ENCODE peak calls at places on chromosomes 11 and 22, in seven cellular contexts. One of them, this sample, is unnamed.

GRCh38 chr11:3213659-3214419 is 4.8 kb downstream of the MRGPRG start:
- DNase-seq in SK-N-SH: no peak
- DNase-seq in K562: peak
- DNase-seq in GM12878: no peak
- DNase-seq in H1: no peak
- DNase-seq in HCT116: no peak
- DNase-seq in HepG2: no peak
- DNase-seq in this sample: no peak

GRCh38 chr11:497565-498296 is 9.3 kb downstream of the RNH1 start:
- DNase-seq in SK-N-SH: no peak
- DNase-seq in K562: no peak
- DNase-seq in GM12878: no peak
- DNase-seq in H1: no peak
- DNase-seq in HCT116: no peak
- DNase-seq in HepG2: no peak
- DNase-seq in this sample: no peak

GRCh38 chr11:64787526-64788320 is 9.4 kb upstream of the SF1 start:
- DNase-seq in SK-N-SH: peak
- DNase-seq in K562: peak
- DNase-seq in GM12878: no peak
- DNase-seq in H1: peak
- DNase-seq in HCT116: no peak
- DNase-seq in HepG2: peak
- DNase-seq in this sample: peak

GRCh38 chr11:107576497-107577086 is 11.1 kb upstream of the ALKBH8 start:
- DNase-seq in SK-N-SH: peak
- DNase-seq in K562: peak
- DNase-seq in GM12878: no peak
- DNase-seq in H1: peak
- DNase-seq in HCT116: no peak
- DNase-seq in HepG2: peak
- DNase-seq in this sample: peak

GRCh38 chr11:60334005-60334620 is 7.1 kb downstream of the MS4A6E start:
- DNase-seq in SK-N-SH: peak
- DNase-seq in K562: peak
- DNase-seq in GM12878: no peak
- DNase-seq in H1: peak
- DNase-seq in HCT116: peak
- DNase-seq in HepG2: peak
- DNase-seq in this sample: peak

GRCh38 chr11:81655351-81655750 is 1078.3 kb downstream of the FAM181B start:
- DNase-seq in SK-N-SH: no peak
- DNase-seq in K562: no peak
- DNase-seq in GM12878: no peak
- DNase-seq in H1: no peak
- DNase-seq in HCT116: no peak
- DNase-seq in HepG2: no peak
- DNase-seq in this sample: no peak

GRCh38 chr11:112128483-112129121 is 35.3 kb downstream of the IL18 start:
- DNase-seq in SK-N-SH: peak
- DNase-seq in K562: peak
- DNase-seq in GM12878: no peak
- DNase-seq in H1: no peak
- DNase-seq in HCT116: peak
- DNase-seq in HepG2: no peak
- DNase-seq in this sample: peak

GRCh38 chr11:100863080-100863581 is 176.0 kb downstream of the ARHGAP42 start:
- DNase-seq in SK-N-SH: no peak
- DNase-seq in K562: peak
- DNase-seq in GM12878: peak
- DNase-seq in H1: no peak
- DNase-seq in HCT116: no peak
- DNase-seq in HepG2: no peak
- DNase-seq in this sample: no peak

GRCh38 chr22:50085211-50085999 is at the start of gene MLC1:
- DNase-seq in SK-N-SH: no peak
- DNase-seq in K562: peak
- DNase-seq in GM12878: no peak
- DNase-seq in H1: no peak
- DNase-seq in HCT116: no peak
- DNase-seq in HepG2: no peak
- DNase-seq in this sample: no peak

GRCh38 chr11:74005721-74006517 is 3.0 kb downstream of the UCP3 start:
- DNase-seq in SK-N-SH: peak
- DNase-seq in K562: no peak
- DNase-seq in GM12878: no peak
- DNase-seq in H1: no peak
- DNase-seq in HCT116: no peak
- DNase-seq in HepG2: no peak
- DNase-seq in this sample: no peak

GRCh38 chr11:26849009-26849408 is 127.1 kb upstream of the SLC5A12 start:
- DNase-seq in SK-N-SH: no peak
- DNase-seq in K562: no peak
- DNase-seq in GM12878: no peak
- DNase-seq in H1: no peak
- DNase-seq in HCT116: no peak
- DNase-seq in HepG2: no peak
- DNase-seq in this sample: no peak

GRCh38 chr11:111846063-111846462 is 25.3 kb downstream of the ALG9 start:
- DNase-seq in SK-N-SH: peak
- DNase-seq in K562: no peak
- DNase-seq in GM12878: no peak
- DNase-seq in H1: no peak
- DNase-seq in HCT116: no peak
- DNase-seq in HepG2: no peak
- DNase-seq in this sample: no peak

GRCh38 chr11:115083129-115083823 is 404.9 kb downstream of the NXPE2 start:
- DNase-seq in SK-N-SH: no peak
- DNase-seq in K562: no peak
- DNase-seq in GM12878: no peak
- DNase-seq in H1: no peak
- DNase-seq in HCT116: no peak
- DNase-seq in HepG2: no peak
- DNase-seq in this sample: peak

GRCh38 chr11:45285931-45286632 is at the start of gene SYT13:
- DNase-seq in SK-N-SH: peak
- DNase-seq in K562: no peak
- DNase-seq in GM12878: no peak
- DNase-seq in H1: peak
- DNase-seq in HCT116: no peak
- DNase-seq in HepG2: no peak
- DNase-seq in this sample: peak

GRCh38 chr11:1375161-1375954 is 14.4 kb upstream of the BRSK2 start:
- DNase-seq in SK-N-SH: peak
- DNase-seq in K562: no peak
- DNase-seq in GM12878: no peak
- DNase-seq in H1: no peak
- DNase-seq in HCT116: no peak
- DNase-seq in HepG2: no peak
- DNase-seq in this sample: no peak

GRCh38 chr11:125022551-125022950 is 40.6 kb upstream of the SLC37A2 start:
- DNase-seq in SK-N-SH: no peak
- DNase-seq in K562: no peak
- DNase-seq in GM12878: no peak
- DNase-seq in H1: no peak
- DNase-seq in HCT116: no peak
- DNase-seq in HepG2: no peak
- DNase-seq in this sample: no peak

GRCh38 chr11:132080121-132080520 is 709.7 kb downstream of the NTM start:
- DNase-seq in SK-N-SH: no peak
- DNase-seq in K562: no peak
- DNase-seq in GM12878: no peak
- DNase-seq in H1: no peak
- DNase-seq in HCT116: no peak
- DNase-seq in HepG2: no peak
- DNase-seq in this sample: no peak

GRCh38 chr11:128036556-128037093 is 550.7 kb downstream of the ETS1 start:
- DNase-seq in SK-N-SH: no peak
- DNase-seq in K562: no peak
- DNase-seq in GM12878: no peak
- DNase-seq in H1: no peak
- DNase-seq in HCT116: no peak
- DNase-seq in HepG2: no peak
- DNase-seq in this sample: no peak

GRCh38 chr22:42717197-42717967 is 3.3 kb downstream of the A4GALT start:
- DNase-seq in SK-N-SH: no peak
- DNase-seq in K562: peak
- DNase-seq in GM12878: no peak
- DNase-seq in H1: no peak
- DNase-seq in HCT116: no peak
- DNase-seq in HepG2: no peak
- DNase-seq in this sample: no peak

GRCh38 chr11:59429924-59430516 is 3.8 kb upstream of the OR5A2 start:
- DNase-seq in SK-N-SH: peak
- DNase-seq in K562: peak
- DNase-seq in GM12878: peak
- DNase-seq in H1: peak
- DNase-seq in HCT116: peak
- DNase-seq in HepG2: peak
- DNase-seq in this sample: peak

GRCh38 chr11:78299000-78299712 is 110.4 kb downstream of the USP35 start:
- DNase-seq in SK-N-SH: no peak
- DNase-seq in K562: no peak
- DNase-seq in GM12878: no peak
- DNase-seq in H1: no peak
- DNase-seq in HCT116: no peak
- DNase-seq in HepG2: no peak
- DNase-seq in this sample: no peak
- TF ChIP-seq JUND in SK-N-SH: no peak
- TF ChIP-seq JUND in K562: no peak
- TF ChIP-seq JUND in GM12878: no peak
- TF ChIP-seq JUND in H1: no peak
- TF ChIP-seq JUND in HCT116: no peak
- TF ChIP-seq JUND in HepG2: no peak
- TF ChIP-seq JUND in this sample: no peak

DNA sequence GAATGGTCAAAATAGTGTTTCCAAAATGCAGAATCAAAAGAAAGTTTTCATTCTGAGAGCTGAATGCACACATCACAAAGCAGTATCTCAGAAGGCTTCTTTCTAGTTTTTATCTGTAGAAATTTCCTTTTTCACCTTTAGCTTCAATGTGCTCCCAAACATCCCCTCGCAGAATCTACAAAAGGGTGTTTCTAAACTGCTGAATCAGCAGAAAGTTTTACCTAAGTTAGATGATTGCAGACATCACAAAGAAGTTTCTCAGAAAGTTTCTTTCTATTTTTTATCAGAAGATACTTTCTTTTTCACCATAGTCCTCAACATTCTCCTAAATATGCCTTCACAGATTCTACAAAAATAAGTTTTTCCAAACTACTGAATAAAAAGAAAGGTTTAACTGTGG is 239.8 kb downstream of the OR4A5 start:
- DNase-seq in SK-N-SH: no peak
- DNase-seq in K562: no peak
- DNase-seq in GM12878: no peak
- DNase-seq in H1: no peak
- DNase-seq in HCT116: no peak
- DNase-seq in HepG2: no peak
- DNase-seq in this sample: no peak
- TF ChIP-seq JUND in SK-N-SH: no peak
- TF ChIP-seq JUND in K562: no peak
- TF ChIP-seq JUND in GM12878: no peak
- TF ChIP-seq JUND in H1: no peak
- TF ChIP-seq JUND in HCT116: no peak
- TF ChIP-seq JUND in HepG2: no peak
- TF ChIP-seq JUND in this sample: no peak

DNA sequence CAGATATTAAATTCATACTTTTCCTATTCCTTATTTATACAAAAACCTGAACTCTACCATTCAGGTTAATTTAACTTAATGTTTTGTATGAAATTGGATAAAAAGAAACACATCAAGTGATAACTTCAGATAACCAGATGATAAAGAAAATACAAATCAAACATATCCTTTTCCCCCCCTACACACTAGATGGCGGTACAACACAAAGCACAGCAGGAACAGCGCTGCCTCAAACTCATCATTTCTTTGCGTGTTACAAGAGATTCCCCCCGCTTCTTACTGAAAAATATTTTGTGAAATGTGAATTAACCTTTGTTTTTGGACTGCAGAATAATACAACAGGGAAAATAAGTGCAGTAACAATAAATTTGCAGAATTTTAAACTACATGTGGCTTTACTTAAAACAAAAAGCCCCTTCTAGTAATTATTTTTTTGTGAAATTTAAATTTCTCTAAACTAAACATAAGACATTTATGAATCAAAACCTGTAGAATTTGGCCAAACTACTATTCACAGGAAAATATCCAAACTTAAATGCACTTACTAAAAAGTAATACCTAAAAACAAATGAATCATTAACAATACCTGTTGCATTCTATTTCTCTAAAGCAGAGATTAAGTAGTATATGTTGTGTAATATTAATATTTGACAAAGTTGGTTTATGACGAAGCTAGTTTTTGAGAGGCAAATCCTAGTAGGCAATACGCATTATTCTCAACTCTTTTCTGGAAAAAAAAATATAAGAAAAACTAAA is 74.4 kb downstream of the ARHGAP32 start:
- DNase-seq in SK-N-SH: peak
- DNase-seq in K562: peak
- DNase-seq in GM12878: no peak
- DNase-seq in H1: no peak
- DNase-seq in HCT116: peak
- DNase-seq in HepG2: peak
- DNase-seq in this sample: peak
- TF ChIP-seq JUND in SK-N-SH: no peak
- TF ChIP-seq JUND in K562: no peak
- TF ChIP-seq JUND in GM12878: no peak
- TF ChIP-seq JUND in H1: no peak
- TF ChIP-seq JUND in HCT116: no peak
- TF ChIP-seq JUND in HepG2: no peak
- TF ChIP-seq JUND in this sample: no peak

DNA sequence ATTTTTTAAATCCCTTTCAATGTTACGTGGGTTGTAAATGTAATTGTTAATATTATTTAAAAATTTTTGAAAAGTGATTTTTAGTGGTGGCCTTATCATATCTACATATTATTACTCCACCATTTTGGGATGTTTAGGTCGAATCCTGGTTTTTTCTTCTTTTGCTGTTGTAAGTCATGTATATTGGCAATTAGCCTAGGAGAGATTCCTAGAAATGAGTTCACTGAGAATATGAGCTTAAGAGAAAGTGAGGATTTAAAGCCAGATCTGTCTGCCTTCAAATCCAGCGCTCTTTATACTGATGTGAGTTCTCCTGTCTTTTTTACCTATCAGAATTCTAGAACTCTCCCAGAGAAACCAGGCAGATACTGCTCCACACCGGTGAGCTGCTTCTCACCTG is 56.1 kb downstream of the PTPRJ start:
- DNase-seq in SK-N-SH: no peak
- DNase-seq in K562: no peak
- DNase-seq in GM12878: no peak
- DNase-seq in H1: no peak
- DNase-seq in HCT116: no peak
- DNase-seq in HepG2: no peak
- DNase-seq in this sample: no peak
- TF ChIP-seq JUND in SK-N-SH: no peak
- TF ChIP-seq JUND in K562: no peak
- TF ChIP-seq JUND in GM12878: no peak
- TF ChIP-seq JUND in H1: no peak
- TF ChIP-seq JUND in HCT116: no peak
- TF ChIP-seq JUND in HepG2: no peak
- TF ChIP-seq JUND in this sample: no peak

This sample was measured in T47D.